ENCODE peak calls at places on chromosomes 12 and 14, in five cellular contexts. K is thoracic aorta, C is SJSA1, T is left ventricle myocardium inferior, B is gastrocnemius medialis. Q is an unnamed sample.

GRCh38 chr12:25052191-25053020 is 103.5 kb upstream of the BCAT1 start:
- DNase-seq in K (no peak), C (no peak), T (no peak), B (peak; percentile 5), Q (no peak)

GRCh38 chr12:47975036-47975620 is 11.7 kb downstream of the TMEM106C start:
- DNase-seq in K (no peak), C (no peak), T (no peak), B (no peak), Q (no peak)

GRCh38 chr12:77161944-77162343 is 96.6 kb upstream of the E2F7 start:
- DNase-seq in K (no peak), C (no peak), T (no peak), B (no peak), Q (no peak)

GRCh38 chr14:20327005-20327869 is 5.8 kb downstream of the CCNB1IP1 start:
- DNase-seq in K (no peak), C (no peak), T (no peak), B (no peak), Q (no peak)

GRCh38 chr14:103396463-103396862 is 11.2 kb downstream of the MARK3 start:
- DNase-seq in K (no peak), C (no peak), T (no peak), B (no peak), Q (no peak)

GRCh38 chr12:39764944-39765560 is 145.4 kb upstream of the ABCD2 start:
- DNase-seq in K (no peak), C (no peak), T (no peak), B (no peak), Q (no peak)

GRCh38 chr14:105021656-105022275 is 883 bp upstream of the CDCA4 start:
- DNase-seq in K (no peak), C (no peak), T (no peak), B (no peak), Q (no peak)

GRCh38 chr14:94395900-94396574 is 7.6 kb upstream of the SERPINA1 start:
- DNase-seq in K (no peak), C (no peak), T (no peak), B (no peak), Q (no peak)

GRCh38 chr14:52076334-52076733 is 7.5 kb upstream of the NID2 start:
- DNase-seq in K (peak; percentile 56), C (no peak), T (no peak), B (no peak), Q (peak; percentile 92)

GRCh38 chr12:124500232-124501079 is 67.0 kb downstream of the NCOR2 start:
- DNase-seq in K (no peak), C (peak; percentile 68), T (no peak), B (no peak), Q (no peak)

GRCh38 chr12:95970905-95971304 is 25.2 kb downstream of the HAL start:
- DNase-seq in K (no peak), C (no peak), T (no peak), B (no peak), Q (no peak)

GRCh38 chr14:33611405-33612183 is 339.3 kb downstream of the EGLN3 start:
- DNase-seq in K (no peak), C (no peak), T (no peak), B (no peak), Q (no peak)

GRCh38 chr12:51862947-51863346 is 14.4 kb upstream of the FIGNL2 start:
- DNase-seq in K (no peak), C (no peak), T (no peak), B (no peak), Q (no peak)

GRCh38 chr12:114192013-114192412 is 213.9 kb downstream of the TBX5 start:
- DNase-seq in K (no peak), C (no peak), T (no peak), B (no peak), Q (no peak)

GRCh38 chr14:54806616-54807015 is 96.0 kb downstream of the GCH1 start:
- DNase-seq in K (no peak), C (no peak), T (no peak), B (no peak), Q (no peak)

GRCh38 chr14:71130491-71131179 is 223.4 kb downstream of the PCNX1 start:
- DNase-seq in K (no peak), C (peak; percentile 67), T (no peak), B (no peak), Q (no peak)

GRCh38 chr14:75648066-75648838 is 12.4 kb downstream of the ERG28 start:
- DNase-seq in K (no peak), C (peak; percentile 75), T (peak; percentile 51), B (peak; percentile 79), Q (no peak)

GRCh38 chr12:90183201-90183600 is 474.6 kb upstream of the ATP2B1 start:
- DNase-seq in K (no peak), C (no peak), T (no peak), B (no peak), Q (no peak)

GRCh38 chr14:71931492-71932228 is 569 bp upstream of the RGS6 start:
- DNase-seq in K (no peak), C (no peak), T (peak; percentile 34), B (no peak), Q (peak; percentile 29)

GRCh38 chr12:96256672-96257361 is 62.6 kb downstream of the ELK3 start:
- DNase-seq in K (no peak), C (no peak), T (no peak), B (no peak), Q (no peak)

GRCh38 chr14:25607095-25607657 is 557.2 kb upstream of the STXBP6 start:
- DNase-seq in K (no peak), C (no peak), T (no peak), B (no peak), Q (no peak)

GRCh38 chr14:75224561-75224960 is 48.1 kb upstream of the TMED10 start:
- DNase-seq in K (no peak), C (no peak), T (no peak), B (no peak), Q (no peak)

GRCh38 chr12:101794574-101794973 is 36.2 kb downstream of the GNPTAB start:
- DNase-seq in K (no peak), C (no peak), T (no peak), B (no peak), Q (no peak)

GRCh38 chr14:64388533-64389243 is 535 bp downstream of the MTHFD1 start:
- DNase-seq in K (no peak), C (peak; percentile 44), T (peak; percentile 19), B (peak; percentile 13), Q (peak; percentile 47)

GRCh38 chr12:95169368-95169767 is 47.9 kb downstream of the FGD6 start:
- DNase-seq in K (no peak), C (peak; percentile 52), T (no peak), B (no peak), Q (no peak)

GRCh38 chr12:4285070-4285469 is 11.5 kb downstream of the CCND2 start:
- DNase-seq in K (no peak), C (no peak), T (no peak), B (no peak), Q (no peak)

GRCh38 chr12:115817399-115817798 is 460.1 kb downstream of the MED13L start:
- DNase-seq in K (no peak), C (no peak), T (no peak), B (no peak), Q (no peak)

GRCh38 chr14:64841121-64841611 is 38.5 kb downstream of the SPTB start:
- DNase-seq in K (no peak), C (peak; percentile 56), T (no peak), B (peak; percentile 82), Q (no peak)

GRCh38 chr12:125038976-125039625 is 26.1 kb upstream of the AACS start:
- DNase-seq in K (no peak), C (no peak), T (no peak), B (no peak), Q (no peak)

GRCh38 chr12:109098671-109099070 is 1.3 kb downstream of the UNG start:
- DNase-seq in K (no peak), C (no peak), T (no peak), B (no peak), Q (no peak)

GRCh38 chr12:109097435-109098141 is at the start of gene UNG:
- DNase-seq in K (peak; percentile 89), C (peak; percentile 96), T (peak; percentile 98), B (peak; percentile 96), Q (peak; percentile 98)

GRCh38 chr12:109099426-109100020 is 2.1 kb downstream of the UNG start:
- DNase-seq in K (no peak), C (no peak), T (no peak), B (no peak), Q (peak; percentile 45)

GRCh38 chr12:109098142-109098652 is 800 bp downstream of the UNG start:
- DNase-seq in K (no peak), C (peak; percentile 61), T (no peak), B (no peak), Q (peak; percentile 84)

GRCh38 chr12:109097140-109097434 is 310 bp upstream of the UNG start:
- DNase-seq in K (no peak), C (no peak), T (no peak), B (no peak), Q (no peak)
- H3K27ac ChIP-seq in K (no peak overlapping the region), C (no peak overlapping the region), T (no peak overlapping the region), B (no peak overlapping the region), Q (no peak overlapping the region)

DNA sequence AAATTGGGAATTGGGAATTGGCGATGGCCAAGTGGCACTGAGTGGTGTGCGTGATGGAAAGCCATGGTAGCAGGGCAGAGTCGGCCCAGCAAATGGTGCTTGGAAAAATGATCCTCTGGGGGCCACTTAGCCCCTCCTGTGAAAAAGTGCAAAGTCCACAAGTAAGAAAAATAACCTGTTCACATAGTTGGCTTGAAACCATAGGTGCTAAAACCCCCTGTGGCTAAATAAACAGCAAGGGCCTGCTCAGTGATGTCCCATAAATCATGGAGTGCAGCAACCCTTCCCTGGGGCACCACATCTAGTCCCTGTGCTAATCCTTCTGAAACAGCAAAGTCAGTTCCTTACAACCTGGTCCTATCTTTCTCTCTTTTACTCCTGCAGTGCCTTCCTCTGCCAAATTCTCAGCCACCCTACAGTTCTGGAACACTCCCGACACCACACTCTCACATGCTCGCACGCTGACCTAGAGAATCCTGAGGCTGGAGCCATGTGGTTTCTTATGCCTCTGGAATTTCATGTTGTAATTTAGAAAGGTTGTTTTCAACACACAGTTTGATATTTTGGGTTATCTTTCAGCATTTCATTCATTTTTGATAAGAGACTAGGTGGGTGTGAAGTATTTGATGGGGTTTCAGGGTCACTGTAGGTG is 123.5 kb downstream of the SMOC1 start:
- DNase-seq in K (no peak), C (no peak), T (no peak), B (no peak), Q (no peak)
- H3K27me3 ChIP-seq in K (no peaks in the 10 kb centered on the region), C (no peaks in the 10 kb centered on the region), T (peaks cover 66% of the 10 kb centered on the region), B (no peaks in the 10 kb centered on the region), Q (no peaks in the 10 kb centered on the region)

DNA sequence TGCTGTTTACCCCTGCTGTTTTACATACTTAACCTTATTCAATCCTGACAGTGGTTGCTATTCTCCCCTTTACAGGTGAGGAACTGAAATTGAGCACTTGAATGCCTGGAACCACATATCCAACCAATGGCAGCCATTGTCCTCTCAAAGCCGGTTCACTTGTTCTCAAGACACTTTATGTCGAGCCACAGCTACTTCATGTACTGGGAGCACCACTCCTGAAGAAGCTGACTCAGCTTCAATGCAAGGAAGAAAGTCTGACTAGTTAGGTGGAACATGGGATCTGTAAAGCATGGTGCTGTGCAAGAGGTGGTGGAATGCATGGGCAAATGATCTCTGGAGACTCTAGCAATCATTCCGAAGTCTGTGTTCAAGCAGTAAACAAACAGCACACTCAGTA is 113.9 kb upstream of the CPM start:
- DNase-seq in K (no peak), C (no peak), T (no peak), B (no peak), Q (no peak)
- H3K4me3 ChIP-seq in K (no peak overlapping the region), C (no peak overlapping the region), T (no peak overlapping the region), B (no peak overlapping the region), Q (no peak overlapping the region)

DNA sequence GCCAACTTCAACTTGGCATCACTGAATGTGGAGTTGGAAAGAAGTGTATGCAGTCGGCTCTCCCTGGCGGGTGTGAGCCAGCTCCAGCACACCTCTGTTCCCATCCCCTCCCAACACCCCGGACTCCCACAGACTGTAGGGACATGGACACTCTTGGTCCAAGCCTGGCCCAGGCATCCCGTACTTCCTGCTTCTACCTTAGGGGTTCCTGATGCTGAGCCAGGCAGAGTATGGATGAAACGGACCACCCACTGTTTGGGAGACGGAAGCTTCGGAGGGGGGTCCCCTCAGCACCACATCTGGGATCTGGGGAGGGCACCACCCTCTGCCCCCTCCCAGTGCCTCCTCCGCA is 62.0 kb downstream of the LGMN start:
- DNase-seq in K (no peak), C (no peak), T (no peak), B (no peak), Q (no peak)
- H3K27ac ChIP-seq in K (no peak overlapping the region), C (no peak overlapping the region), T (no peak overlapping the region), B (no peak overlapping the region), Q (peak overlapping the region; percentile 61)

Q was measured in tibial artery.